ENCODE peak calls at places on chromosomes 12 and 14, in seven cellular contexts. T, Y, C, S, P, Q and I are unnamed samples.

GRCh38 chr12:5716221-5716620 is 228.8 kb downstream of the ANO2 start:
- DNase-seq in T (no peak), Y (no peak), C (no peak), S (no peak), P (no peak), Q (no peak), I (no peak)

GRCh38 chr12:103538397-103538796 is 42.6 kb upstream of the C12orf42 start:
- DNase-seq in T (no peak), Y (no peak), C (no peak), S (no peak), P (no peak), Q (no peak), I (no peak)

GRCh38 chr12:46303039-46303666 is 34.3 kb upstream of the SLC38A1 start:
- DNase-seq in T (peak), Y (peak), C (no peak), S (no peak), P (no peak), Q (no peak), I (no peak)

GRCh38 chr12:93984005-93984404 is 164.4 kb upstream of the PLXNC1 start:
- DNase-seq in T (no peak), Y (no peak), C (no peak), S (no peak), P (no peak), Q (no peak), I (no peak)

GRCh38 chr14:77099425-77100167 is 1.5 kb downstream of the CIPC start:
- DNase-seq in T (peak), Y (no peak), C (no peak), S (no peak), P (no peak), Q (no peak), I (peak)

GRCh38 chr12:11693626-11694025 is 44.2 kb downstream of the ETV6 start:
- DNase-seq in T (no peak), Y (no peak), C (no peak), S (no peak), P (no peak), Q (no peak), I (no peak)

GRCh38 chr14:97723834-97724770 is 926.9 kb downstream of the VRK1 start:
- DNase-seq in T (no peak), Y (no peak), C (no peak), S (no peak), P (no peak), Q (no peak), I (no peak)

GRCh38 chr12:65937181-65937641 is 112.9 kb downstream of the HMGA2 start:
- DNase-seq in T (no peak), Y (no peak), C (no peak), S (no peak), P (no peak), Q (no peak), I (no peak)

GRCh38 chr12:106386836-106387555 is 29.4 kb downstream of the POLR3B start:
- DNase-seq in T (no peak), Y (no peak), C (no peak), S (no peak), P (no peak), Q (no peak), I (no peak)

GRCh38 chr14:95620659-95621059 is 65.6 kb upstream of the TCL1B start:
- DNase-seq in T (no peak), Y (no peak), C (peak), S (no peak), P (no peak), Q (peak), I (no peak)

GRCh38 chr14:66141733-66142132 is 344.4 kb upstream of the CCDC196 start:
- DNase-seq in T (no peak), Y (no peak), C (no peak), S (no peak), P (no peak), Q (no peak), I (no peak)

GRCh38 chr14:30620178-30620577 is 1.9 kb upstream of the SCFD1 start:
- DNase-seq in T (no peak), Y (no peak), C (peak), S (no peak), P (no peak), Q (no peak), I (no peak)

GRCh38 chr14:52117433-52117832 is 48.6 kb upstream of the NID2 start:
- DNase-seq in T (no peak), Y (no peak), C (no peak), S (no peak), P (no peak), Q (no peak), I (peak)

GRCh38 chr14:104722938-104723650 is 935 bp upstream of the ADSS1 start:
- DNase-seq in T (no peak), Y (no peak), C (no peak), S (no peak), P (no peak), Q (no peak), I (no peak)

GRCh38 chr12:13022737-13023370 is 21.3 kb upstream of the FAM234B start:
- DNase-seq in T (no peak), Y (no peak), C (no peak), S (no peak), P (no peak), Q (no peak), I (peak)

GRCh38 chr12:15244926-15245325 is 23.7 kb upstream of the RERG start:
- DNase-seq in T (no peak), Y (no peak), C (no peak), S (no peak), P (no peak), Q (no peak), I (no peak)

GRCh38 chr14:95523818-95524448 is 7.5 kb upstream of the SYNE3 start:
- DNase-seq in T (peak), Y (no peak), C (no peak), S (no peak), P (no peak), Q (no peak), I (peak)